ENCODE peak calls at places on chromosomes 4 and X, in eight cellular contexts. P is left ventricle myocardium inferior, E is neural progenitor cell, X is breast epithelium, B is endodermal cell, O is uterus, A is esophagus muscularis mucosa, Z is ascending aorta. T is an unnamed sample.

GRCh38 chr4:102230194-102230593 is 115.1 kb downstream of the SLC39A8 start:
- DNase-seq in P (no peak), E (no peak), X (no peak), B (no peak), O (no peak), A (no peak), Z (no peak), T (no peak)

GRCh38 chr4:56026596-56026995 is 77.9 kb downstream of the CEP135 start:
- DNase-seq in P (no peak), E (no peak), X (no peak), B (no peak), O (no peak), A (no peak), Z (no peak), T (no peak)

GRCh38 chr4:114316789-114317188 is 281.8 kb upstream of the UGT8 start:
- DNase-seq in P (no peak), E (no peak), X (no peak), B (no peak), O (no peak), A (no peak), Z (no peak), T (no peak)

GRCh38 chrX:98448524-98448923 is 1564.8 kb downstream of the RPA4 start:
- DNase-seq in P (no peak), E (no peak), X (no peak), B (peak; percentile 59), O (no peak), A (no peak), Z (no peak), T (no peak)

GRCh38 chr4:149145803-149146202 is 669.8 kb downstream of the IQCM start:
- DNase-seq in P (no peak), E (no peak), X (no peak), B (no peak), O (no peak), A (no peak), Z (no peak), T (no peak)

GRCh38 chr4:2247128-2248043 is 5.5 kb upstream of the HAUS3 start:
- DNase-seq in P (peak; percentile 22), E (no peak), X (peak; percentile 17), B (peak; percentile 41), O (peak; percentile 15), A (peak; percentile 86), Z (peak; percentile 61), T (peak; percentile 20)

GRCh38 chr4:39046243-39046642 is 14.0 kb upstream of the TMEM156 start:
- DNase-seq in P (no peak), E (no peak), X (no peak), B (no peak), O (no peak), A (no peak), Z (no peak), T (no peak)

GRCh38 chr4:83109480-83110221 is 4.9 kb downstream of the PLAC8 start:
- DNase-seq in P (peak; percentile 26), E (peak; percentile 75), X (no peak), B (peak; percentile 88), O (no peak), A (no peak), Z (no peak), T (peak; percentile 38)

GRCh38 chr4:96407651-96408342 is 567.9 kb downstream of the PDHA2 start:
- DNase-seq in P (no peak), E (no peak), X (no peak), B (no peak), O (no peak), A (no peak), Z (no peak), T (no peak)

GRCh38 chrX:1807301-1807731 is 192.5 kb downstream of the ASMT start:
- DNase-seq in P (no peak), E (peak; percentile 84), X (no peak), B (peak; percentile 81), O (no peak), A (no peak), Z (no peak), T (no peak)

GRCh38 chrX:68691921-68692320 is 44.5 kb downstream of the STARD8 start:
- DNase-seq in P (no peak), E (no peak), X (no peak), B (no peak), O (no peak), A (no peak), Z (no peak), T (no peak)

GRCh38 chr4:137124278-137124932 is 407.9 kb downstream of the PCDH18 start:
- DNase-seq in P (no peak), E (peak; percentile 61), X (no peak), B (no peak), O (peak; percentile 16), A (no peak), Z (no peak), T (no peak)

GRCh38 chr4:8392591-8393190 is 47.8 kb downstream of the ACOX3 start:
- DNase-seq in P (no peak), E (no peak), X (no peak), B (no peak), O (no peak), A (no peak), Z (no peak), T (no peak)

GRCh38 chr4:139281212-139281611 is 1.2 kb upstream of the MGARP start:
- DNase-seq in P (no peak), E (no peak), X (no peak), B (no peak), O (no peak), A (no peak), Z (no peak), T (no peak)

GRCh38 chr4:52052475-52052780 is 1.3 kb downstream of the SPATA18 start:
- DNase-seq in P (no peak), E (no peak), X (peak; percentile 18), B (no peak), O (no peak), A (no peak), Z (peak; percentile 61), T (no peak)

GRCh38 chrX:109312757-109313156 is 169.1 kb downstream of the GUCY2F start:
- DNase-seq in P (no peak), E (no peak), X (no peak), B (peak; percentile 52), O (no peak), A (no peak), Z (no peak), T (no peak)

GRCh38 chr4:2484169-2484568 is 15.3 kb downstream of the RNF4 start:
- DNase-seq in P (no peak), E (no peak), X (no peak), B (no peak), O (no peak), A (no peak), Z (no peak), T (no peak)

GRCh38 chr4:6383929-6384328 is 88.5 kb downstream of the PPP2R2C start:
- DNase-seq in P (no peak), E (no peak), X (no peak), B (no peak), O (no peak), A (no peak), Z (no peak), T (no peak)

GRCh38 chr4:14222630-14223029 is 595.1 kb upstream of the BOD1L1 start:
- DNase-seq in P (peak; percentile 45), E (no peak), X (no peak), B (no peak), O (no peak), A (no peak), Z (no peak), T (no peak)
- H3K9me3 ChIP-seq in P (no peaks in the 10 kb centered on the region), E (no peaks in the 10 kb centered on the region), X (no peaks in the 10 kb centered on the region), B (no peaks in the 10 kb centered on the region), O (no peaks in the 10 kb centered on the region), A (no peaks in the 10 kb centered on the region), Z (no peaks in the 10 kb centered on the region), T (no peaks in the 10 kb centered on the region)

GRCh38 chrX:86724277-86724676 is 576.0 kb downstream of the DACH2 start:
- DNase-seq in P (no peak), E (no peak), X (no peak), B (no peak), O (no peak), A (no peak), Z (no peak), T (no peak)
- H3K4me1 ChIP-seq in P (no peaks in the 10 kb centered on the region), E (no peaks in the 10 kb centered on the region), X (no peaks in the 10 kb centered on the region), B (no peaks in the 10 kb centered on the region), O (no peaks in the 10 kb centered on the region), A (no peaks in the 10 kb centered on the region), Z (no peaks in the 10 kb centered on the region), T (no peaks in the 10 kb centered on the region)

DNA sequence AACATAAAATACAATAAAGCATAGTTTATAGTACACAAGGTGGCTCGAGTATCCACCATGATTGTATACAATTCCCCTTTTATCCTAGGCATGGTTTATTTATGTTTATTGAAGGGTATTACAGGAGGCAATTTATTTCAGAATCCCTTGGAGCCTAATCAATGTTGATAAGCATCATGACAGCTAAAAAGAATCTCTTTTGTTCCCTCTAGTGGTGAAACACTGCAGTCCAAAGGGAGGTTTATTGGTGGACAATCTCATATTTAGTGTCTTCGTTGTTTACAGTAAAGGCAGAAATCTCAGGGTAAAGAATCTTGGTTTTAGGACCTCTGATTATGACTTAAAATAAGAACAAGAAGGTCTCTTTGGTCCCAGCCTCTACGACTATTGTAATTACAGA is 1712.5 kb downstream of the C4orf33 start:
- DNase-seq in P (no peak), E (peak; percentile 31), X (no peak), B (no peak), O (no peak), A (no peak), Z (no peak), T (no peak)
- TF ChIP-seq CTCF in P (peak; percentile 27), E (peak; percentile 71), X (peak; percentile 31), B (peak; percentile 81), O (no peak), A (no peak), Z (no peak), T (no peak)

GRCh38 chrX:148223361-148223760 is 242.2 kb downstream of the FMR1NB start:
- DNase-seq in P (no peak), E (no peak), X (no peak), B (no peak), O (no peak), A (no peak), Z (no peak), T (no peak)
- H3K9me3 ChIP-seq in P (no peaks in the 10 kb centered on the region), E (no peaks in the 10 kb centered on the region), X (no peaks in the 10 kb centered on the region), B (no peaks in the 10 kb centered on the region), O (no peaks in the 10 kb centered on the region), A (no peaks in the 10 kb centered on the region), Z (no peaks in the 10 kb centered on the region), T (no peaks in the 10 kb centered on the region)

DNA sequence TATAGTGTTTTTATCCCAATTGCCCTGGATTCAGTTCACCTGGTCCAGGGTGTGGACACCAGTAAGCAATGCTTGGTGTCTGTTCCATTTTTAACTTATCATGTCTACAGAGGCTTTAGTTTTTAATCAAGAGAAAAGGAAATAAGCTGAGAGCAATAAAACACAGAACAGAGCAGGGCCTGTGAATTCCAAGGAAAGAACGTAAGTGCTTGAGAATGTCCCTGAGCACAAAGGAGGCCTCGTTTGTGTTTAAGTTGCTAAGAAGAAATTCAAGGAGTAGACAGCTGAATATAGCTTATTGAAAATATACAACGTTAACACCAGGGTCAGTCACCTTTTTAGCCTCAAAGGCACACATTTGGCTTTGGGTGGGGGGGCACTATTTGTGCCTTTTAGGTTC is 191.2 kb downstream of the GPC3 start:
- DNase-seq in P (no peak), E (peak; percentile 7), X (no peak), B (no peak), O (no peak), A (no peak), Z (no peak), T (no peak)
- H3K4me1 ChIP-seq in P (no peaks in the 10 kb centered on the region), E (peaks cover 33% of the 10 kb centered on the region), X (no peaks in the 10 kb centered on the region), B (no peaks in the 10 kb centered on the region), O (no peaks in the 10 kb centered on the region), A (no peaks in the 10 kb centered on the region), Z (no peaks in the 10 kb centered on the region), T (no peaks in the 10 kb centered on the region)

DNA sequence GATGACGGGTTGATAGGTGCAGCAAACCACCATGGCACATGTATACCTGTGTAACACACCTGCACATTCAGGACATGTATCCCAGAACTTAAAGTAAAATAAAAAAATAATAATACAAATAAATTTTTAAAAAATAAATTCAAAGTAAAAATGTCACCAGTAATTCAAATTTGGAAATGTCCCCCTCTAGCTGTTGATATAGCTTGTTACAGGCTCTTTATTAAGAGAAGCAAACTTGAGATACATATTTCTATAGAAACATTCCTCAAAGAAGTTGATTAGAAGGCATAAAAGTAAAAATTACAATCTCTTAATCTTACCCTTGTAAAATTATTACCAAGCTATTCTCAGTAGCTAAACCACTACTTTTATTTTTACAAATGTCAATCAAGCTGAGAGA is 1397.0 kb downstream of the FAM133A start:
- DNase-seq in P (no peak), E (no peak), X (no peak), B (no peak), O (no peak), A (no peak), Z (no peak), T (no peak)
- TF ChIP-seq CTCF in P (peak; percentile 27), E (peak; percentile 22), X (no peak), B (peak; percentile 61), O (no peak), A (no peak), Z (no peak), T (no peak)